ENCODE peak calls at places on chromosomes 7 and 10, in nine cellular contexts. A is astrocyte of the spinal cord, X is esophagus muscularis mucosa, P is PC-9, J is thoracic aorta, L is cardiac muscle cell, T is mucosa of descending colon, M is Panc1, O is lower lobe of right lung. W is an unnamed sample.

GRCh38 chr7:12623885-12624498 is 53.5 kb downstream of the SCIN start:
- DNase-seq in M (no peak), T (no peak), L (peak), X (no peak), J (no peak), P (no peak), A (peak), O (no peak), W (no peak)

GRCh38 chr10:91088300-91089140 is 131.9 kb upstream of the PCGF5 start:
- DNase-seq in M (no peak), O (no peak), X (peak), J (no peak), A (peak), P (no peak), L (peak), T (no peak), W (peak)

GRCh38 chr7:3067193-3067592 is 23.5 kb upstream of the CARD11 start:
- DNase-seq in P (no peak), T (no peak), O (no peak), X (no peak), A (no peak), M (no peak), L (no peak), J (no peak), W (no peak)

GRCh38 chr7:136027160-136027559 is 50.0 kb upstream of the MTPN start:
- DNase-seq in A (no peak), J (no peak), O (no peak), T (no peak), M (no peak), P (no peak), L (no peak), X (no peak), W (no peak)

GRCh38 chr10:37654466-37654865 is 202.9 kb downstream of the ZNF248 start:
- DNase-seq in M (no peak), L (no peak), A (no peak), O (no peak), X (no peak), J (no peak), T (no peak), P (no peak), W (no peak)

GRCh38 chr7:116617878-116618277 is 54.1 kb upstream of the MET start:
- DNase-seq in T (no peak), L (no peak), X (no peak), J (no peak), A (no peak), M (no peak), O (no peak), P (no peak), W (no peak)

GRCh38 chr10:102627446-102628293 is 16.6 kb upstream of the TRIM8 start:
- DNase-seq in M (no peak), O (peak), X (no peak), J (no peak), L (no peak), A (peak), T (peak), P (no peak), W (no peak)

GRCh38 chr7:1150400-1151002 is 9.5 kb downstream of the ZFAND2A start:
- DNase-seq in X (no peak), L (no peak), T (no peak), M (no peak), O (no peak), P (no peak), J (no peak), A (no peak), W (no peak)

GRCh38 chr10:12214763-12215218 is 18.8 kb downstream of the CDC123 start:
- DNase-seq in A (peak), L (peak), M (no peak), O (no peak), J (no peak), P (peak), T (no peak), X (no peak), W (no peak)

GRCh38 chr10:102287538-102287937 is 42.2 kb downstream of the GBF1 start:
- DNase-seq in P (no peak), X (no peak), M (no peak), O (no peak), J (no peak), T (no peak), A (no peak), L (no peak), W (no peak)

GRCh38 chr7:65453631-65454030 is 80.0 kb downstream of the ZNF92 start:
- DNase-seq in J (no peak), A (no peak), T (no peak), P (no peak), O (no peak), L (no peak), X (no peak), M (no peak), W (no peak)

GRCh38 chr10:65827344-65827743 is 1098.5 kb upstream of the LRRTM3 start:
- DNase-seq in P (no peak), M (no peak), L (peak), X (no peak), O (no peak), T (no peak), A (no peak), J (no peak), W (no peak)

GRCh38 chr10:32160866-32161265 is 104.6 kb upstream of the KIF5B start:
- DNase-seq in O (no peak), M (no peak), P (no peak), L (no peak), A (no peak), J (no peak), T (no peak), X (no peak), W (no peak)

GRCh38 chr7:91266067-91266930 is 2.1 kb downstream of the FZD1 start:
- DNase-seq in X (no peak), A (no peak), O (peak), M (no peak), P (no peak), J (no peak), L (peak), T (peak), W (no peak)

GRCh38 chr7:129433823-129434171 is 435 bp upstream of the STRIP2 start:
- DNase-seq in L (no peak), P (no peak), O (no peak), M (peak), A (no peak), X (no peak), J (peak), T (peak), W (peak)

GRCh38 chr10:18043148-18043547 is 91.4 kb downstream of the SLC39A12 start:
- DNase-seq in P (no peak), O (no peak), X (no peak), A (peak), M (no peak), J (no peak), L (no peak), T (no peak), W (no peak)

GRCh38 chr10:53598914-53599313 is 826.3 kb upstream of the MBL2 start:
- DNase-seq in A (peak), T (no peak), L (no peak), P (peak), X (no peak), O (no peak), M (no peak), J (no peak), W (no peak)

GRCh38 chr7:157900011-157900410 is 563.2 kb downstream of the DNAJB6 start:
- DNase-seq in L (no peak), J (no peak), M (no peak), X (no peak), A (no peak), T (no peak), O (no peak), P (no peak), W (no peak)

GRCh38 chr7:123749537-123749857 is 694 bp upstream of the WASL start:
- DNase-seq in L (no peak), T (no peak), M (no peak), X (no peak), P (no peak), J (no peak), O (peak), A (no peak), W (no peak)

GRCh38 chr10:96988421-96988820 is 156.3 kb downstream of the LCOR start:
- DNase-seq in J (no peak), O (no peak), T (no peak), M (no peak), L (no peak), X (no peak), A (no peak), P (no peak), W (no peak)

GRCh38 chr10:11473128-11473760 is 138.2 kb downstream of the USP6NL start:
- DNase-seq in O (no peak), J (no peak), A (no peak), T (no peak), M (no peak), X (no peak), L (peak), P (no peak), W (no peak)

GRCh38 chr7:55794527-55794926 is 68.0 kb downstream of the SEPTIN14 start:
- DNase-seq in M (no peak), A (no peak), P (peak), O (no peak), T (no peak), J (no peak), X (no peak), L (no peak), W (no peak)

GRCh38 chr10:54026340-54026739 is 774.7 kb downstream of the PCDH15 start:
- DNase-seq in O (no peak), X (no peak), P (no peak), J (no peak), T (no peak), A (no peak), L (no peak), M (no peak), W (no peak)

GRCh38 chr7:70390251-70390650 is 741.7 kb upstream of the GALNT17 start:
- DNase-seq in T (no peak), P (no peak), M (no peak), X (no peak), L (no peak), J (no peak), A (peak), O (no peak), W (no peak)

GRCh38 chr7:69808401-69808800 is 210.1 kb downstream of the AUTS2 start:
- DNase-seq in P (no peak), M (no peak), L (no peak), X (no peak), T (no peak), O (no peak), J (no peak), A (peak), W (no peak)

GRCh38 chr7:152341039-152341913 is 94.5 kb downstream of the KMT2C start:
- DNase-seq in P (peak), X (no peak), J (no peak), M (peak), T (no peak), O (no peak), A (peak), L (peak), W (no peak)

GRCh38 chr10:89164080-89164479 is 43.0 kb downstream of the CH25H start:
- DNase-seq in T (no peak), P (no peak), M (no peak), L (no peak), A (no peak), J (no peak), X (no peak), O (no peak), W (no peak)

GRCh38 chr10:79192677-79193003 is 123.9 kb downstream of the ZMIZ1 start:
- DNase-seq in J (no peak), P (peak), T (no peak), L (no peak), A (peak), M (no peak), X (no peak), O (no peak), W (no peak)

GRCh38 chr10:13448216-13448615 is 80.6 kb downstream of the BEND7 start:
- DNase-seq in X (no peak), A (peak), J (no peak), L (no peak), O (no peak), P (no peak), T (no peak), M (no peak), W (no peak)

GRCh38 chr7:19575909-19576557 is 132.8 kb downstream of the POLR1F start:
- DNase-seq in O (no peak), J (no peak), L (no peak), P (no peak), T (no peak), X (no peak), A (no peak), M (no peak), W (no peak)

GRCh38 chr7:2199956-2200583 is 32.7 kb downstream of the MAD1L1 start:
- DNase-seq in J (no peak), X (no peak), O (no peak), L (no peak), M (no peak), P (no peak), A (no peak), T (no peak), W (no peak)

GRCh38 chr10:125049216-125049903 is 107.4 kb downstream of the ZRANB1 start:
- DNase-seq in A (no peak), O (no peak), P (no peak), M (no peak), L (no peak), J (no peak), X (no peak), T (peak), W (no peak)
- H3K4me3 ChIP-seq in A (no peak), O (no peak), P (no peak), M (no peak), L (no peak), J (peak), X (no peak), T (no peak), W (no peak)

GRCh38 chr10:30583778-30584415 is 45.7 kb downstream of the LYZL2 start:
- DNase-seq in X (peak), P (peak), M (no peak), A (peak), J (peak), T (peak), O (peak), L (no peak), W (peak)
- H3K4me3 ChIP-seq in X (peak), P (peak), M (peak), A (peak), J (peak), T (no peak), O (peak), L (no peak), W (peak)

GRCh38 chr7:100400656-100401055 is 27.4 kb downstream of the PILRA start:
- DNase-seq in A (no peak), L (peak), O (no peak), J (no peak), M (no peak), P (no peak), X (no peak), T (no peak), W (no peak)

GRCh38 chr7:100396421-100396982 is 23.2 kb downstream of the PILRA start:
- DNase-seq in T (no peak), L (no peak), J (no peak), X (no peak), M (no peak), A (no peak), O (no peak), P (no peak), W (peak)

GRCh38 chr7:100398239-100398638 is 25.0 kb downstream of the PILRA start:
- DNase-seq in L (no peak), T (no peak), M (no peak), J (no peak), A (no peak), P (no peak), O (no peak), X (no peak), W (no peak)

GRCh38 chr7:100400041-100400440 is 26.8 kb downstream of the PILRA start:
- DNase-seq in A (no peak), J (no peak), L (no peak), T (no peak), P (no peak), M (no peak), X (no peak), O (no peak), W (no peak)

DNA sequence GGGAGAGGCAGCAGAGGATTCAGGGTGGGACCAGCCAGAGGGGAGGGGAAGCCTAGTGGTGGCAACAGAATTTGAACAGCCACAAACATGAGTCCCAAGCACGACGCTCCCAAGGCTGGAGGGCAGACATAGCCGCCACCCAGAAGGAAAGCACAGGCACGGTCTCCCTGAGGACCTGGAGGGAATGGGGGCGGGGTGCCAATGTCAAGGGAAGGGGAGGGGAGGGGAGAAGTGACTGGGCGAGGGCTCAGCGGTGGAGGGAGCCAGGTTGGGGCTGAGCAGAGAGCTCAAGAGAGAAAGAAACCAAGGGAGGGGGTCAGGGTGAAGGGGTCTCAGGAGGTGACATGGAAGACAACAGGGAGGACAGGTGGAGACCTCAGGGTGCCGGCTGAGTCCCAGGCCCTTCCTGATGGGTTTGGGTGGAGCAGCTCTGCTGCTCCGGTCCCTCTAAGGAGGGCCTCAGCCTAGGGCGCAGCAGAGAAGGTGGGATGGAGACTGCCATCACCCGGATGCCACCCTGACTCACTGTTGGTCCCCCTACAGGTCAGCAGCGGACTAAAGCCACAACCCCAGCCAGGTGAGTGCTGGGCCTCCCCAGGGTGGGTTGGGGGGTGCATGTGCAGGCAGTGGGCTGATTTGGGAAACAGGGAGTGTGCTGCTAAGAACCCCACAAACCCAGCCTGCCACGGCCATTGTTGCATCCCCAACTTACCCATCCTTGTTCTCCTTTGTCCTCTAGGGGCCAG is 24.2 kb downstream of the PILRA start:
- DNase-seq in O (no peak), X (no peak), A (no peak), T (no peak), P (no peak), L (no peak), M (no peak), J (no peak), W (no peak)
- H3K4me3 ChIP-seq in O (no peak), X (no peak), A (no peak), T (no peak), P (no peak), L (no peak), M (no peak), J (no peak), W (no peak)

GRCh38 chr10:122495406-122496340 is 34.3 kb downstream of the HTRA1 start:
- DNase-seq in T (no peak), O (peak), P (no peak), X (no peak), J (no peak), M (no peak), A (peak), L (peak), W (no peak)
- H3K4me3 ChIP-seq in T (no peak), O (no peak), P (no peak), X (no peak), J (peak), M (no peak), A (no peak), L (no peak), W (no peak)

DNA sequence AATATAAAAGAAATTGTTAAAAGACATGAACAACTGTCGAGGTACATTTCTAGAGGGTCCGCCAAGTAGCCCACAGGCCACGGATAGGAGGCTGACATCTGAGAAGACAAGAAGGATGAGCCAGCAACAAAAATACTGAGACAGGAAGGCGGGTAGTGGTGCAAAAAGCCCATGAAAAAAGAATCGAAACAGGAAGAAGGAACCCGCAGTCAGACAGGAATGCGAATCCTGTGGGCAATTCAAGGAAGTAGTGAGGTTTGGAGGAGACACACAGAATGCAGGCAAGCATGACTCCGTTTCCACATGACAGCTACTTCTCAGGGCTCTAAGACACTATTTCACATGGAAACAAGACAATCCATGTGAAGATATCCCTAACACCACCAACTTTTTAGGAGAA is 125.2 kb downstream of the DOCK4 start:
- DNase-seq in X (no peak), L (no peak), J (no peak), M (peak), P (no peak), A (peak), T (no peak), O (no peak), W (peak)
- H3K4me3 ChIP-seq in X (no peak), L (no peak), J (peak), M (peak), P (no peak), A (peak), T (no peak), O (no peak), W (no peak)

DNA sequence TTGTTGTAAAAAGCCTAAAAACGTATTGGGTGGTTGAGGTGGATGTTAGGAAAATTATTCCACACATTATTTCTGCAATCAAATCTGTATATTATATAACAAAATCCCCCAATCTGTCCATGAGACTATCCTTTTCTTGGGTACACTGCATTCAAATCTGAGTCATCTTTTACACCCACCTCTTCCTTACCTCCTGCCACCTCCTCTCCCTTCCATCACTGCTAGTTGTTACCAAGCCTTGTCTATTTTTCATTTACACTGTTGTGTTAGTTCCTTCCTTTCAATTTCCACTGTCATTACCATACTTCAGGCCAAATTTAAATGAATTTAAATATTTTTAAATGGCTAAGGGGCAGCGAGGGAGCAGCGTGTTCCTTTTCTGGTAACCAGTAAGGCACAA is 83.3 kb downstream of the ITGA8 start:
- DNase-seq in X (no peak), P (no peak), O (no peak), J (no peak), T (no peak), A (no peak), M (no peak), L (no peak), W (no peak)
- H3K4me3 ChIP-seq in X (no peak), P (no peak), O (no peak), J (no peak), T (no peak), A (no peak), M (no peak), L (no peak), W (no peak)